ENCODE peak calls at places on chromosomes 12 and 14, in four cellular contexts. M is nephron progenitor cell, Q is hippocampal formation, A is NAMALWA. D is an unnamed sample.

GRCh38 chr12:53058674-53059433 is 9.0 kb downstream of the TNS2 start:
- DNase-seq in M (no peak), Q (no peak), A (no peak), D (no peak)

GRCh38 chr14:77144412-77145115 is 3.0 kb upstream of the ZDHHC22 start:
- DNase-seq in A (no peak), M (no peak), Q (no peak), D (no peak)

GRCh38 chr12:29611906-29612305 is 114.4 kb upstream of the OVCH1 start:
- DNase-seq in M (no peak), A (no peak), Q (no peak), D (no peak)

GRCh38 chr14:55889124-55889523 is 229.1 kb upstream of the PELI2 start:
- DNase-seq in M (no peak), A (no peak), Q (no peak), D (no peak)

GRCh38 chr14:96205059-96205993 is 687 bp downstream of the BDKRB2 start:
- DNase-seq in A (peak; percentile 16), Q (no peak), M (no peak), D (no peak)

GRCh38 chr14:101405171-101405883 is 156.0 kb upstream of the DIO3 start:
- DNase-seq in Q (no peak), M (no peak), A (no peak), D (no peak)

GRCh38 chr12:93050026-93050747 is 121.1 kb upstream of the EEA1 start:
- DNase-seq in Q (no peak), A (no peak), M (no peak), D (no peak)

GRCh38 chr12:3078086-3078820 is 1.1 kb downstream of the TSPAN9 start:
- DNase-seq in A (no peak), M (no peak), Q (no peak), D (no peak)

GRCh38 chr12:106090586-106091411 is 48.0 kb downstream of the NUAK1 start:
- DNase-seq in A (no peak), Q (no peak), M (no peak), D (no peak)

GRCh38 chr12:91627225-91627624 is 444.6 kb upstream of the DCN start:
- DNase-seq in M (no peak), Q (no peak), A (no peak), D (no peak)

GRCh38 chr14:78143489-78144145 is 26.6 kb upstream of the NRXN3 start:
- DNase-seq in M (no peak), A (no peak), Q (no peak), D (no peak)

GRCh38 chr12:6465467-6466183 is 4.9 kb downstream of the VAMP1 start:
- DNase-seq in M (peak; percentile 56), A (peak; percentile 80), Q (peak; percentile 53), D (no peak)

GRCh38 chr14:33165144-33165925 is 226.7 kb downstream of the NPAS3 start:
- DNase-seq in Q (peak; percentile 78), M (peak; percentile 9), A (no peak), D (no peak)

GRCh38 chr12:119113587-119113986 is 65.1 kb upstream of the HSPB8 start:
- DNase-seq in M (no peak), A (no peak), Q (no peak), D (no peak)

GRCh38 chr12:9118161-9118560 is 2.4 kb upstream of the A2M start:
- DNase-seq in Q (peak; percentile 52), M (no peak), A (peak; percentile 9), D (no peak)

GRCh38 chr14:99968156-99968920 is 96.9 kb upstream of the EVL start:
- DNase-seq in Q (no peak), M (no peak), A (no peak), D (no peak)

GRCh38 chr14:61252354-61253063 is 28.6 kb downstream of the TMEM30B start:
- DNase-seq in A (peak; percentile 85), Q (peak; percentile 81), M (peak; percentile 69), D (peak; percentile 60)

GRCh38 chr14:105151838-105152793 is 16.5 kb downstream of the JAG2 start:
- DNase-seq in Q (no peak), A (peak; percentile 33), M (peak; percentile 1), D (no peak)

GRCh38 chr12:7557227-7557626 is 53.6 kb upstream of the CD163 start:
- DNase-seq in M (no peak), A (no peak), Q (no peak), D (no peak)

GRCh38 chr12:120800665-120801064 is 75.0 kb downstream of the ACADS start:
- DNase-seq in A (no peak), Q (no peak), M (no peak), D (no peak)

GRCh38 chr14:101630056-101630960 is 69.0 kb downstream of the DIO3 start:
- DNase-seq in A (no peak), M (no peak), Q (no peak), D (no peak)